ENCODE peak calls at places on chromosomes 16 and 17, in eight cellular contexts. Z is cardiac fibroblast, L is neural crest cell, K is BE2C, E is fibroblast of lung, R is glutamatergic neuron, F is endothelial cell of umbilical vein, J is heart left ventricle. W is an unnamed sample.
A peak's percentile ranks its signal among the peaks of the same experiment; 100 is the strongest.

GRCh38 chr16:12927591-12927990 is 26.2 kb downstream of the SHISA9 start:
- DNase-seq in J (no peak), F (no peak), K (no peak), Z (no peak), L (no peak), R (no peak), E (no peak), W (no peak)

GRCh38 chr16:84045818-84046470 is 3.3 kb upstream of the SLC38A8 start:
- DNase-seq in R (no peak), K (no peak), F (no peak), L (no peak), E (no peak), Z (no peak), J (no peak), W (no peak)

GRCh38 chr17:34254651-34255380 is at the start of gene CCL2:
- DNase-seq in Z (peak; percentile 88), J (peak; percentile 85), K (peak; percentile 19), E (peak; percentile 66), R (peak; percentile 54), L (peak; percentile 28), F (peak; percentile 92), W (no peak)

GRCh38 chr16:19382084-19382801 is 35.4 kb upstream of the TMC5 start:
- DNase-seq in F (no peak), J (no peak), Z (no peak), K (no peak), R (no peak), L (no peak), E (no peak), W (no peak)

GRCh38 chr17:78865682-78866390 is 25.2 kb upstream of the USP36 start:
- DNase-seq in L (peak; percentile 92), J (peak; percentile 81), Z (peak; percentile 84), R (peak; percentile 83), E (peak; percentile 90), F (peak; percentile 89), K (peak; percentile 78), W (peak; percentile 61)

GRCh38 chr16:57533618-57534336 is 2.6 kb downstream of the CCDC102A start:
- DNase-seq in K (peak; percentile 81), E (no peak), J (peak; percentile 65), F (peak; percentile 15), L (no peak), R (no peak), Z (no peak), W (peak; percentile 22)

GRCh38 chr16:87834668-87835473 is 34.4 kb downstream of the SLC7A5 start:
- DNase-seq in F (no peak), L (no peak), J (peak; percentile 70), K (peak; percentile 95), E (peak; percentile 75), R (no peak), Z (no peak), W (no peak)

GRCh38 chr17:17200831-17201230 is 5.3 kb downstream of the PLD6 start:
- DNase-seq in L (no peak), K (no peak), Z (no peak), R (no peak), J (no peak), F (no peak), E (peak; percentile 54), W (no peak)

GRCh38 chr17:4548721-4549531 is 6.3 kb downstream of the MYBBP1A start:
- DNase-seq in Z (no peak), L (no peak), E (no peak), J (peak; percentile 16), R (no peak), K (no peak), F (no peak), W (no peak)

GRCh38 chr16:85424260-85425060 is 188.7 kb upstream of the GSE1 start:
- DNase-seq in L (no peak), Z (no peak), K (peak; percentile 49), F (no peak), E (no peak), R (peak; percentile 36), J (no peak), W (no peak)

GRCh38 chr17:68576811-68577551 is 24.2 kb downstream of the FAM20A start:
- DNase-seq in L (no peak), Z (peak; percentile 74), K (no peak), E (peak; percentile 91), R (no peak), J (peak; percentile 62), F (no peak), W (no peak)

GRCh38 chr16:87492241-87492635 is 586 bp downstream of the ZCCHC14 start:
- DNase-seq in R (no peak), F (no peak), E (no peak), L (no peak), K (no peak), J (no peak), Z (no peak), W (no peak)

GRCh38 chr16:17024514-17024913 is 446.2 kb downstream of the XYLT1 start:
- DNase-seq in E (no peak), J (no peak), K (no peak), L (no peak), Z (no peak), R (no peak), F (no peak), W (no peak)

GRCh38 chr16:88354229-88355092 is 28.3 kb upstream of the ZNF469 start:
- DNase-seq in K (no peak), L (no peak), F (no peak), R (peak; percentile 12), J (no peak), Z (no peak), E (no peak), W (no peak)

GRCh38 chr17:67602974-67603373 is 114.8 kb upstream of the NOL11 start:
- DNase-seq in Z (peak; percentile 59), L (no peak), R (peak; percentile 32), J (no peak), E (peak; percentile 54), F (peak; percentile 32), K (peak; percentile 54), W (no peak)

GRCh38 chr17:43416998-43417891 is 18.5 kb downstream of the ARL4D start:
- DNase-seq in J (peak; percentile 83), E (peak; percentile 81), Z (peak; percentile 51), L (no peak), R (no peak), F (no peak), K (no peak), W (no peak)

DNA sequence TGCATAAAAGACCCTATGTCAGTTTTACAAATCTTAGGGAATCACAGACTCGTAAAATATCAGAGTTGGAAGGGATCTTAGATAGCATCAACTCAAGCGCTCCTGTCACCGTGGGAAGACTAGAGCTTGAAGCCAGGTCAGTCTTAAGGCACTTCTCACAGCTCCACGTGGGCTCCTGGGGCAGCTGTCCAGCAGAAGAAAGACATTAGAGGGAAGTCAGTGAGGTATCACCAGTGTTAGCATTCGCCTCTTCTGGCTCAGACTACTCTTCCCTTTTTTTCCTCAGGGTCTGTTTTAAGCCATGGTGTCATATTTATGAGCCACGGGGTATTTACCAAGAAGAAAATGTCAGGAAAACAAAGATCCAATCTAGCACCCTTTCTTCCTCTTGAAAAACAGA is 60.8 kb upstream of the ELAC2 start:
- DNase-seq in Z (no peak), K (no peak), R (no peak), E (no peak), L (no peak), F (no peak), J (no peak), W (no peak)
- TF ChIP-seq CTCF in Z (no peak), K (no peak), R (no peak), E (no peak), L (no peak), F (no peak), J (no peak), W (no peak)

DNA sequence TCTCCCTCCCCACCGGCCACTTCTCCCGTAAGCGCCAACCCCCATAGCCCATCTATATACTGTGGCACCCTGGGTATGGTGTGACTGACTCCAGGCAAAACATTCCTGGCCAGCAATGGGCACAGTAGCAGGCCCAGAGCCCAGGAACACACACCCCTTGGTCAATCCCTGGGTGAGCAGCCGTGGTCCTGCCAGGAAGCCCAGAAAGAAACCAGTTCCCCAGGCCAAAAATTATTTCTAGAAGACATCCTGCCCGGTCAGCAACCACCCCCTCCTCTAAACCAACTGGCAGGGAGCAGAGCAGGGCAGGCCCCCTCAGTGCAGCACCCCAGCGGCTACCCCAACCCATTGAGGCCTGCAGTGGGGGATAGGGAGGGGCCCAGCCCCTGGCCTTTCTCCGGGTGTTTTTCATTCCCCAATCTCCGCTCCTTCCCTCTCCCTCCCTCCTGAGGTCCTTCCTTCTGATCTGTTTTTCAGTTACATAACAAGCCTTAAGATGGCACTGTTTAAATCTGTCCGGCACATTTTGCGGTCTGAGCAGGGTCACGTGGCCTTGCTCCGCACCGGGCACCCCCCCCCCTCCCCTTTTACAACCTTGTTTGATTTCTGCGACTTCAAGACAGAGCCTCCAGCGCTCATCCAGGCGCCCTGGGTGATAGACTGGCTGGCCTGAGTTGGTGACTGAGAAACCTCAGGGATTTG is 2.0 kb downstream of the NPTX1 start:
- DNase-seq in R (no peak), F (peak; percentile 27), E (peak; percentile 44), Z (peak; percentile 60), J (no peak), L (no peak), K (no peak), W (no peak)
- TF ChIP-seq CTCF in R (no peak), F (peak; percentile 23), E (no peak), Z (peak; percentile 14), J (no peak), L (peak; percentile 44), K (peak; percentile 31), W (no peak)

DNA sequence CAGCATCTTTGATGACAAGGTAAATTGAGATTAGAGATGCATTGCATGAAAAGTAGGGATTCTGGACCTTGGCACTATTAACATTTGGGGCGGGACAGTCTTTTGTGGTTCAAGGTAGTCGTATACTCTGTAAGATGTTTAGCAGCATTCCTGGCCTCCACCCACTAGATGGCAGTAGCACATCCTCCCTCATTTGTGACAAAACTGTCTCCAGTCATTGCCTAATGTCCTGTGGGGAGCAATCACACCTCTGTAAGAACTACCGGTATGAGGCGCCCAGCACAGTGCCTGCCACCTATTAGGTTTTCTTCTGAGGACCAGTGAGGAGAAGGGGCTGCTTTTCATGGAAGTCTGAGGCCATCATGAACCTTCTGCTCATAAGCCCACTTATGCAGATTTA is 180.8 kb downstream of the RBFOX1 start:
- DNase-seq in J (no peak), R (peak; percentile 38), K (peak; percentile 14), L (no peak), E (no peak), Z (no peak), F (no peak), W (no peak)
- TF ChIP-seq CTCF in J (no peak), R (peak; percentile 32), K (peak; percentile 50), L (peak; percentile 53), E (no peak), Z (no peak), F (no peak), W (no peak)

GRCh38 chr16:67842509-67843342 is 606 bp downstream of the THAP11 start:
- DNase-seq in L (peak; percentile 49), R (peak; percentile 79), Z (peak; percentile 53), J (peak; percentile 69), K (peak; percentile 73), E (peak; percentile 60), F (peak; percentile 73), W (no peak)
- TF ChIP-seq CTCF in L (peak; percentile 50), R (peak; percentile 25), Z (peak; percentile 39), J (no peak), K (peak; percentile 40), E (peak; percentile 27), F (peak; percentile 47), W (no peak)

GRCh38 chr17:79915850-79916430 is 76.7 kb upstream of the CBX4 start:
- DNase-seq in Z (peak; percentile 52), R (no peak), L (no peak), J (peak; percentile 52), E (peak; percentile 55), F (no peak), K (no peak), W (no peak)
- TF ChIP-seq CTCF in Z (peak; percentile 36), R (no peak), L (peak; percentile 58), J (peak; percentile 34), E (no peak), F (no peak), K (peak; percentile 30), W (no peak)